ENCODE peak calls at places on chromosomes 13 and 19, in nine cellular contexts. W, X, F, O, R, T, Y, B and V are unnamed samples.

GRCh38 chr13:20870829-20871228 is 31.7 kb downstream of the XPO4 start:
- DNase-seq in W (no peak), X (no peak), F (no peak), O (no peak), R (no peak), T (no peak), Y (no peak), B (no peak), V (no peak)

GRCh38 chr19:43936219-43936618 is 1.1 kb upstream of the ZNF45 start:
- DNase-seq in W (no peak), X (no peak), F (no peak), O (no peak), R (no peak), T (peak), Y (no peak), B (no peak), V (no peak)

GRCh38 chr19:28500982-28501633 is 711.8 kb downstream of the UQCRFS1 start:
- DNase-seq in W (no peak), X (no peak), F (no peak), O (no peak), R (no peak), T (no peak), Y (no peak), B (no peak), V (no peak)

GRCh38 chr13:60335531-60335930 is 61.5 kb upstream of the TDRD3 start:
- DNase-seq in W (no peak), X (no peak), F (peak), O (no peak), R (no peak), T (no peak), Y (peak), B (no peak), V (peak)

GRCh38 chr13:51494151-51494550 is 41.3 kb upstream of the INTS6 start:
- DNase-seq in W (no peak), X (no peak), F (no peak), O (no peak), R (no peak), T (no peak), Y (no peak), B (peak), V (peak)

GRCh38 chr19:20325151-20325550 is 158.1 kb downstream of the ZNF486 start:
- DNase-seq in W (no peak), X (no peak), F (no peak), O (no peak), R (no peak), T (no peak), Y (no peak), B (no peak), V (no peak)

GRCh38 chr13:39274926-39275325 is 236.7 kb downstream of the NHLRC3 start:
- DNase-seq in W (no peak), X (no peak), F (no peak), O (no peak), R (no peak), T (no peak), Y (no peak), B (no peak), V (no peak)

GRCh38 chr19:2176336-2176994 is 12.7 kb downstream of the DOT1L start:
- DNase-seq in W (peak), X (no peak), F (no peak), O (no peak), R (no peak), T (no peak), Y (no peak), B (no peak), V (no peak)

GRCh38 chr13:113149711-113150544 is 8.5 kb upstream of the PROZ start:
- DNase-seq in W (no peak), X (no peak), F (no peak), O (no peak), R (no peak), T (no peak), Y (no peak), B (no peak), V (no peak)

GRCh38 chr19:55766466-55766865 is 2.5 kb upstream of the RFPL4AL1 start:
- DNase-seq in W (no peak), X (no peak), F (no peak), O (no peak), R (no peak), T (no peak), Y (no peak), B (no peak), V (no peak)

GRCh38 chr19:51572415-51572814 is 1.3 kb downstream of the ZNF175 start:
- DNase-seq in W (no peak), X (no peak), F (no peak), O (no peak), R (no peak), T (no peak), Y (no peak), B (peak), V (peak)

GRCh38 chr19:5978606-5979552 is 939 bp upstream of the RANBP3 start:
- DNase-seq in W (no peak), X (no peak), F (no peak), O (no peak), R (no peak), T (no peak), Y (no peak), B (no peak), V (no peak)

GRCh38 chr13:110177790-110178189 is 129.2 kb downstream of the COL4A1 start:
- DNase-seq in W (no peak), X (no peak), F (no peak), O (no peak), R (no peak), T (no peak), Y (no peak), B (no peak), V (no peak)

GRCh38 chr13:114101831-114102520 is 30.4 kb downstream of the RASA3 start:
- DNase-seq in W (no peak), X (no peak), F (no peak), O (no peak), R (peak), T (no peak), Y (no peak), B (no peak), V (no peak)

GRCh38 chr13:99991013-99991805 is 9.6 kb downstream of the ZIC2 start:
- DNase-seq in W (no peak), X (no peak), F (no peak), O (no peak), R (no peak), T (no peak), Y (no peak), B (no peak), V (no peak)

GRCh38 chr13:21348771-21349170 is 110.3 kb downstream of the ZDHHC20 start:
- DNase-seq in W (no peak), X (no peak), F (no peak), O (no peak), R (no peak), T (no peak), Y (no peak), B (no peak), V (no peak)

GRCh38 chr13:91647361-91647970 is 249.0 kb downstream of the GPC5 start:
- DNase-seq in W (no peak), X (no peak), F (peak), O (no peak), R (peak), T (peak), Y (peak), B (no peak), V (no peak)

GRCh38 chr13:51689597-51689996 is 105.3 kb downstream of the WDFY2 start:
- DNase-seq in W (no peak), X (no peak), F (no peak), O (no peak), R (no peak), T (no peak), Y (no peak), B (no peak), V (no peak)

GRCh38 chr19:40365613-40366401 is 17.3 kb downstream of the PLD3 start:
- DNase-seq in W (peak), X (peak), F (peak), O (peak), R (peak), T (peak), Y (peak), B (peak), V (peak)

GRCh38 chr19:58038688-58039204 is 4.9 kb downstream of the ZSCAN1 start:
- DNase-seq in W (no peak), X (no peak), F (no peak), O (no peak), R (no peak), T (no peak), Y (no peak), B (no peak), V (no peak)

GRCh38 chr13:43881580-43881979 is 1.9 kb downstream of the LACC1 start:
- DNase-seq in W (no peak), X (no peak), F (no peak), O (no peak), R (no peak), T (no peak), Y (no peak), B (no peak), V (no peak)

GRCh38 chr19:13241321-13242104 is 91.3 kb downstream of the IER2 start:
- DNase-seq in W (no peak), X (no peak), F (no peak), O (no peak), R (no peak), T (no peak), Y (no peak), B (no peak), V (no peak)

GRCh38 chr19:32570081-32570785 is 10.8 kb upstream of the PDCD5 start:
- DNase-seq in W (no peak), X (peak), F (peak), O (peak), R (no peak), T (peak), Y (peak), B (peak), V (peak)

GRCh38 chr13:94249512-94249911 is 230.0 kb downstream of the DCT start:
- DNase-seq in W (no peak), X (no peak), F (peak), O (peak), R (no peak), T (no peak), Y (no peak), B (peak), V (peak)

GRCh38 chr19:8731428-8732169 is 10.2 kb downstream of the OR2Z1 start:
- DNase-seq in W (no peak), X (no peak), F (no peak), O (no peak), R (no peak), T (no peak), Y (no peak), B (no peak), V (no peak)

GRCh38 chr13:44574466-44574855 is 1.7 kb downstream of the TSC22D1 start:
- DNase-seq in W (no peak), X (no peak), F (no peak), O (no peak), R (no peak), T (no peak), Y (no peak), B (no peak), V (no peak)

GRCh38 chr13:21053231-21053630 is 8.2 kb downstream of the LATS2 start:
- DNase-seq in W (no peak), X (no peak), F (no peak), O (no peak), R (no peak), T (no peak), Y (no peak), B (no peak), V (no peak)

GRCh38 chr19:38361633-38362075 is 12.7 kb upstream of the PSMD8 start:
- DNase-seq in W (peak), X (peak), F (peak), O (no peak), R (peak), T (peak), Y (peak), B (peak), V (peak)

GRCh38 chr13:44259045-44260042 is 114.3 kb upstream of the SERP2 start:
- DNase-seq in W (no peak), X (no peak), F (peak), O (no peak), R (no peak), T (peak), Y (peak), B (peak), V (peak)

GRCh38 chr13:100721885-100722512 is 47.4 kb upstream of the TMTC4 start:
- DNase-seq in W (no peak), X (no peak), F (peak), O (peak), R (no peak), T (peak), Y (peak), B (peak), V (peak)

GRCh38 chr13:30863796-30864195 is 42.3 kb upstream of the MEDAG start:
- DNase-seq in W (no peak), X (no peak), F (no peak), O (no peak), R (no peak), T (no peak), Y (no peak), B (no peak), V (no peak)

GRCh38 chr13:30864352-30865130 is 41.5 kb upstream of the MEDAG start:
- DNase-seq in W (no peak), X (no peak), F (peak), O (peak), R (no peak), T (no peak), Y (no peak), B (peak), V (peak)

GRCh38 chr13:30862707-30863106 is 43.4 kb upstream of the MEDAG start:
- DNase-seq in W (no peak), X (no peak), F (no peak), O (no peak), R (peak), T (no peak), Y (no peak), B (peak), V (no peak)

GRCh38 chr13:30861836-30862467 is 44.1 kb upstream of the MEDAG start:
- DNase-seq in W (no peak), X (no peak), F (no peak), O (no peak), R (no peak), T (no peak), Y (no peak), B (no peak), V (no peak)

DNA sequence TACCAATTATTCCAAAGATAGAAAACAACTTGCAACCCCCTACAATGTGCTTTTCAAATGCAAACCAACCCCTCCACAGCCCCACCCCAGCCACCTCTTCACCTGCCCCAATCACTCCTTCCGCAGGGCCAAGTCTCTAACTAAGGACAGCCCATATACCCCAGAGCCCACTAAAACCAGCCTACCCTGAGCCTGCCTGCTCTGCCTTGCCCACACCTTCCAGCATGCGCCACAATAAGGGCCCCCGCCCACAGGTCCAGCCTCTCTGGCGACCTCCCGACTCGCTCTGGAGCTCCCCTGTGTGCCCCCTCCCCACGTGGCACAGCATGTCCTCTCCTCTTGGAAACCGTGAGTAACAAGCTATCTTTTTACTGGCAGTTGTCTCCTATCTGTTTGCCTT is 42.8 kb upstream of the MEDAG start:
- DNase-seq in W (no peak), X (no peak), F (no peak), O (no peak), R (no peak), T (no peak), Y (no peak), B (no peak), V (no peak)
- TF ChIP-seq CTCF in W (no peak), X (no peak), F (no peak), O (no peak), R (no peak), T (no peak), Y (no peak), B (no peak), V (no peak)

DNA sequence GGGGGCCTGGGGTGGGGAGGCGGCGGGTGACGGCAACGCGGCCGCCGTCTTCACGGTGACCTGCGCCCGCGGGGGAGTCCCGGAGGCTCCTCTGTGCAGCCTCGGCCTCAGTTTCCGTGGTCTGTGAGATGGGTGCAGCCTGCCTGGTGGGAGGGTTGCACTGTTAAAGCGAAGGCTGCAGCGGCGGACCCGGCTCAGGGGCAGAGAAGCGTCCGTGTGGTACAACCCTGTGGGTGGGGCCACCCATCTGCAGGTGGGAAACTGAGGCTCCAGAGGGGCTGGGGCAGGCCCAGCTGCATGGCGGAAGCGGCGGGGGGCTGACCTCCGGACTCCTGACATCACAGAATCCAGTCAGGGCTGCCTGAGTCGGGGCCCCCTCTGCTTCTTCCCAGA is 473 bp downstream of the FGF22 start:
- DNase-seq in W (no peak), X (no peak), F (no peak), O (no peak), R (no peak), T (no peak), Y (no peak), B (no peak), V (no peak)
- H3K4me3 ChIP-seq in W (peak), X (peak), F (peak), O (peak), R (peak), T (peak), Y (peak), B (peak), V (no peak)

DNA sequence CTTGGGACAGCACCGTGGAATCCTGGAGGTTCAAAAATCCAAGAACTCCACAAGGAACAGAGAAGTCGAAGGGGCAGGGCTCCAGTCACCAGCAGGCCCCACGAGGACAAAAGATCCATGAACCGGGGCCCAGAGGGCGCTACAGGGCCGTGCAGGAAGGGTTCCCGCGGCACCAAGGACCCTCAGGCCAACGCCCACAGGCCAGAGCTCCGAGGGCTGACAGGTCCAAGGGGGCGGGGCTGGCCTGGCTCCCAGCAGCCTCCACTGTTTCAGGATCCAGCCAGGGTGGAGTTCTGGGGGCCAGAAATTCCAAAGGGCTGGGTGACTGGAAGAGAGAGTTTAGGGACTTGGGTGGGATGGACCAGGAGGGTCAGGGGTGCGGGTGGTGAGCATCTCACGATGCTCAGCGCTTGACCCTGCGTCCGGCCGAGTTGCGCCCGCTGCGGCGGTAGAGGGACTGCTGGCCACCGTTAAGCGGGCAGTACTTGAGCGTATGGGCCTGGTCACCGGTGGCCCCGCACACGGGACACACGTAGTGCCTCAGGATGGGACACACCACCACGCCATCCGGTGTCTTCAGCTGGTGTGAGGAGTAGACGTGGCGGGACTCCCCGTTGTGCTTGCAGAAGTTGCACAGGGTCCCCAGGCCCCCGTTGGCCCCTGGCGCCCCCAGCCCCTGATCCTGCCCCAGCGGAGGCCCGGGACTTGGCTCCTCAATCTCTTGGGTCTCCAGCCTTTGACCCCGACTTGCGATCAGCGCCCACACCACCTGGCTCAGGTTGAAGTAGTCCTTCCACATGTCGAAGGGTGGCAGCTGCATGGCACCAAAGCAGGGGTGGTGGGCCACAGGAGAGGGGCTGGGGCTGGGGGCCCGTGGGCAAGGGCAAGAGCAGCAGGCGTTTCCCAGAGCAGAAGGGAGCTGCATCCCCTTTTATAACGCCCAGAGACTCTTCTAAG is at the start of gene NANOS2:
- DNase-seq in W (peak), X (no peak), F (no peak), O (no peak), R (peak), T (no peak), Y (peak), B (no peak), V (no peak)
- TF ChIP-seq CTCF in W (no peak), X (no peak), F (no peak), O (no peak), R (no peak), T (no peak), Y (peak), B (peak), V (no peak)

GRCh38 chr13:83881917-83882625 is at the start of gene SLITRK1:
- DNase-seq in W (peak), X (no peak), F (peak), O (peak), R (peak), T (no peak), Y (peak), B (peak), V (peak)
- H3K4me3 ChIP-seq in W (no peak), X (no peak), F (peak), O (peak), R (no peak), T (no peak), Y (peak), B (peak), V (peak)

DNA sequence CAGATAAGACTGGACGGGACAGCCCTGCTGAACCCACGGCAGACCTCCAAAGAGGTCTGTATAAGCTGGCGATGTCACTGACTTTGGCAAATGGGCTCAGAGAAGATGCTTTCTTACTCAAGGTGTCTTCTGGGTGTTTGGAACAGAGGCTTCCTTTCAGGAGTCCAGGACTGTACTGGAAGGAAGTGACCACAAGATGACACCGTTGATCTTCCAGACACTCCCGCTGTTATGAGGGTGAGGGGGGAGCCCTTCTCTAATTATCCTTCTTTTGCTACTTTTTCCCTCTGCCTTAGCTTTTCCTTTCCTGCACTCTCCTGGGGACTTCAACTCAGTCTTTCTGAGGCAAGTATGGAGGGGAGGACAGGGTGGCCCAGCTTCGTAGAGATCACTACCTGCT is 65.2 kb upstream of the ZNF599 start:
- DNase-seq in W (no peak), X (no peak), F (peak), O (no peak), R (no peak), T (no peak), Y (peak), B (no peak), V (no peak)
- TF ChIP-seq CTCF in W (no peak), X (no peak), F (no peak), O (no peak), R (no peak), T (no peak), Y (peak), B (no peak), V (peak)

DNA sequence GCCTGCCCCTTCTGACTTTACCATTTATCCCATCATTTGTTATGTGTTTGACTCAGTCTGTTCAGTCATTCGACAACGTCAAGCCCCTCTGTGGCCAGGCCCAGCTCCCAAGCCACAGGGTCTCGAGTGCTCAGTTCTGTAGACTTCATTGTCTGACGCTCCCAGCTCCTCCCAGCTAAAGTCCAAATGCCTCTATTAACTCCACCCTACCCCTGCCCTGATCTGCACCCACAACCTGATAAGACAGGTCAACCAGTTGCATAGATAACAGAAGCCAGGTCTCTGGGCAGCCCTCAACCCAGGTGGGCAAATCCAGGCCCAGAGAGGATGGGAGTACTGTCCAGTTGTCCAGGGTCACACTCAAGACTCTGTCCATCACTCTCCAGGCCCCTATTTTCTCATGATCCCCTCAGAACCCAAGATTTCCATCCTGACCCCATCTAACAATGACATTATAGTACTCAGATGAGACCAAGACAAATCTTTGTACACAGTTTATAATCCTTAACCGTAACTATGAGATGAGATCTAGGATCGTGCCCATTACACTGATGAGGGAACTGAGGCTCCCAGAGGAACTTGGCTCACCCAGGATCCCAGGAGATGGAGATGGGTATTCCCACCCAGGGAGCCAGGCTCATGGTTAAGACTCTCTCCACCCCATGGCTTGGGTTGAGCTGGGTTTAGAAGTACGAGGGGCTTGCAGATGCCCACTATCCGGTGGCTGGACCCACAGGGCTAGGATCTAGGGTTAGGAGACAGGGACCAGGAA is 1.1 kb downstream of the TM6SF2 start:
- DNase-seq in W (no peak), X (no peak), F (no peak), O (no peak), R (no peak), T (no peak), Y (no peak), B (no peak), V (no peak)
- H3K4me3 ChIP-seq in W (no peak), X (no peak), F (no peak), O (peak), R (no peak), T (no peak), Y (no peak), B (no peak), V (peak)